ENCODE peak calls at places on chromosomes 11 and 22, in nine cellular contexts. K, S, B, T, Z, A, I, X and Y are unnamed samples.

GRCh38 chr22:50169181-50169759 is 1.3 kb upstream of the PANX2 start:
- DNase-seq in K (peak; percentile 24), S (no peak), B (no peak), T (no peak), Z (no peak), A (no peak), I (peak; percentile 78), X (no peak), Y (no peak)

GRCh38 chr22:49377306-49377705 is 450.4 kb downstream of the BRD1 start:
- DNase-seq in K (no peak), S (no peak), B (no peak), T (no peak), Z (peak; percentile 22), A (no peak), I (no peak), X (no peak), Y (no peak)

GRCh38 chr22:32842486-32842885 is 41.0 kb downstream of the TIMP3 start:
- DNase-seq in K (no peak), S (no peak), B (no peak), T (no peak), Z (no peak), A (no peak), I (no peak), X (no peak), Y (no peak)

GRCh38 chr22:43624144-43624998 is 187.7 kb downstream of the EFCAB6 start:
- DNase-seq in K (no peak), S (no peak), B (no peak), T (no peak), Z (no peak), A (no peak), I (no peak), X (peak; percentile 86), Y (no peak)

GRCh38 chr11:6586434-6587359 is 16.7 kb downstream of the RRP8 start:
- DNase-seq in K (no peak), S (no peak), B (no peak), T (peak; percentile 47), Z (no peak), A (peak; percentile 14), I (no peak), X (no peak), Y (peak; percentile 19)

GRCh38 chr11:34223021-34223813 is 117.8 kb downstream of the NAT10 start:
- DNase-seq in K (no peak), S (peak; percentile 35), B (no peak), T (peak; percentile 84), Z (no peak), A (peak; percentile 74), I (no peak), X (peak; percentile 91), Y (no peak)

GRCh38 chr11:92035488-92035887 is 189.1 kb upstream of the FAT3 start:
- DNase-seq in K (no peak), S (no peak), B (no peak), T (no peak), Z (no peak), A (no peak), I (no peak), X (peak; percentile 70), Y (no peak)

GRCh38 chr22:34015642-34016041 is 95.4 kb upstream of the LARGE1 start:
- DNase-seq in K (no peak), S (no peak), B (no peak), T (no peak), Z (no peak), A (no peak), I (no peak), X (no peak), Y (no peak)

GRCh38 chr11:63769044-63769718 is 606 bp upstream of the ZFTA start:
- DNase-seq in K (peak; percentile 47), S (no peak), B (peak; percentile 21), T (peak; percentile 68), Z (no peak), A (peak; percentile 32), I (peak; percentile 84), X (peak; percentile 46), Y (no peak)

GRCh38 chr11:110478410-110478809 is 48.7 kb downstream of the FDX1 start:
- DNase-seq in K (no peak), S (peak; percentile 79), B (no peak), T (peak; percentile 21), Z (no peak), A (no peak), I (no peak), X (no peak), Y (no peak)

GRCh38 chr11:47591764-47592163 is 2.4 kb downstream of the C1QTNF4 start:
- DNase-seq in K (no peak), S (peak; percentile 36), B (no peak), T (no peak), Z (no peak), A (no peak), I (no peak), X (no peak), Y (no peak)

GRCh38 chr22:41619979-41620645 is 731 bp downstream of the DESI1 start:
- DNase-seq in K (peak; percentile 64), S (peak; percentile 79), B (peak; percentile 37), T (peak; percentile 68), Z (peak; percentile 51), A (peak; percentile 60), I (peak; percentile 83), X (peak; percentile 20), Y (peak; percentile 24)

GRCh38 chr22:23095467-23096342 is 25.4 kb downstream of the GNAZ start:
- DNase-seq in K (no peak), S (no peak), B (no peak), T (no peak), Z (no peak), A (no peak), I (no peak), X (no peak), Y (no peak)

GRCh38 chr11:8638300-8638699 is 44.2 kb downstream of the TRIM66 start:
- DNase-seq in K (no peak), S (no peak), B (no peak), T (no peak), Z (no peak), A (no peak), I (no peak), X (no peak), Y (no peak)

DNA sequence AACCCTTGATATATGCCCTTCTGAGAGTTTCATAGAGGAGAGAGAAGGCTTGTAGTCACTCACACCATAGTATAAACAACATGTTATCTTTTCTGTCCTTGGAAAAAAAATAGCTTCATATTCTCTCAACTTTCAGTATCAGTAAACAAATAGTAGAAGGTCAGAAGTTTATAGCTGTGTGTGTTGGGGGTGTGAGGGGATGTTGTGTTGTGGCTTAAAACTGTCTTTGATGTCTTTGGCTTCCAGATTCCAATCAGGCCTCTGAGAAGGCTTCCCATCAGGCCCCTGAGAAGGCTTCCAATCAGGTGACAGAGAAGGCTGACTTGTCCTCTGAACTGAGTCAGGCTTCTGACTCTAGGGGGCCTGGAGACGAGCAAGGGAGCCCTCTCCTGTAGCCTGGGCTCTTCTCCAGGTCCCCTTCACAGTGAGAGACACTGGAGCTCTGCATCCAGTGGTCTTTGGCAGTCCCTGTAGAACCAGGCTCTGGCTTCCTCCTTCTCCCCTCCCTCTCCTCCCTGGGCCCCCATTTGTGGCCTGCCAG is 9.3 kb downstream of the MTFP1 start:
- DNase-seq in K (no peak), S (no peak), B (no peak), T (no peak), Z (no peak), A (no peak), I (no peak), X (no peak), Y (no peak)
- H3K27ac ChIP-seq in K (no peak overlapping the region), S (no peak overlapping the region), B (peak overlapping the region; percentile 58), T (no peak overlapping the region), Z (peak overlapping the region; percentile 60), A (no peak overlapping the region), I (peak overlapping the region; percentile 70), X (no peak overlapping the region), Y (no peak overlapping the region)

GRCh38 chr11:69274531-69275016 is 19.4 kb upstream of the MYEOV start:
- DNase-seq in K (peak; percentile 55), S (no peak), B (no peak), T (peak; percentile 90), Z (peak; percentile 81), A (peak; percentile 90), I (peak; percentile 90), X (peak; percentile 96), Y (no peak)
- H3K27ac ChIP-seq in K (no peak overlapping the region), S (no peak overlapping the region), B (no peak overlapping the region), T (peak overlapping the region; percentile 83), Z (peak overlapping the region; percentile 55), A (peak overlapping the region; percentile 61), I (peak overlapping the region; percentile 23), X (peak overlapping the region; percentile 91), Y (no peak overlapping the region)

DNA sequence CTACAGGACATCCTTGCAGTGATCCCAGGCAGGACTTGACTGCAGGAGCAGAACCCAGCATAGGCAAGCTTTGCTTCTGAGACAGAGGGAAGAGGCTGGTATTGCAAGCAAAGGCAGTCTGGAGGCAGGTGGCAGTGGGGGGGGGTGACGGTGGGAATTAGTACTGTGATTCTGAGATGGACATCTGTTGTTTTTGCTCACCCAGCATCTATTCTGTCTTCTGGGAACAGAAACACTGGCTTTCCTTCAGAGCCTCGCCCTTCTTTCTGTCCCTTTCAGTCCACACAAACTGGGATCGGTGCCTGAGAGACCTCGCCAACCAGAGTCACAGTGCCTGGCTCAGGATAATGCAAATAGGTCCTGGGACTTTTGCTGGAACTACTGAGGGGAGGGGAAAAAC is 31.2 kb upstream of the RASL10A start:
- DNase-seq in K (no peak), S (no peak), B (no peak), T (no peak), Z (peak; percentile 70), A (no peak), I (no peak), X (no peak), Y (peak; percentile 69)
- H3K27ac ChIP-seq in K (no peak overlapping the region), S (no peak overlapping the region), B (no peak overlapping the region), T (no peak overlapping the region), Z (no peak overlapping the region), A (no peak overlapping the region), I (no peak overlapping the region), X (no peak overlapping the region), Y (peak overlapping the region; percentile 64)

GRCh38 chr22:30423959-30424380 is 1.6 kb upstream of the MTFP1 start:
- DNase-seq in K (peak; percentile 99), S (peak; percentile 100), B (peak; percentile 99), T (peak; percentile 100), Z (peak; percentile 99), A (peak; percentile 99), I (peak; percentile 98), X (peak; percentile 98), Y (peak; percentile 98)

GRCh38 chr22:30426395-30427353 is 1.1 kb downstream of the MTFP1 start:
- DNase-seq in K (peak; percentile 88), S (peak; percentile 93), B (peak; percentile 87), T (peak; percentile 90), Z (peak; percentile 92), A (peak; percentile 95), I (peak; percentile 91), X (peak; percentile 89), Y (peak; percentile 66)

GRCh38 chr22:30425616-30426394 is at the start of gene MTFP1:
- DNase-seq in K (peak; percentile 74), S (peak; percentile 95), B (peak; percentile 64), T (peak; percentile 74), Z (peak; percentile 66), A (peak; percentile 74), I (peak; percentile 90), X (peak; percentile 59), Y (peak; percentile 38)

GRCh38 chr22:30424471-30425326 is 869 bp upstream of the MTFP1 start:
- DNase-seq in K (no peak), S (peak; percentile 63), B (no peak), T (peak; percentile 37), Z (no peak), A (peak; percentile 45), I (no peak), X (no peak), Y (no peak)

DNA sequence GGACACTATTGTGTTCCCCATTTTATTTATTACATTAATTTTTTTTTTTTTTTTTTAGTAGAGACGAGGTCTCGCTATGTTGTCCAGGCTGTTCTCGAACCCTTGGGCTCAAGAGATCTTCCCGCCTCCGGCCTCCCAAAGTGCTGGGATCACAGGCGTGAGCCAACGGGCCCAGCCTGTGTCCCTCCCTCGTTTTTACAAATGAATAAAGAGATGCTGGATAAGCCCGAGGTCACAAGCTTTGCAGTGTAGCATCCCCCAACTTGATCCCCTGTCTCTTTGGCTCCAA is 297 bp upstream of the MTFP1 start:
- DNase-seq in K (no peak), S (no peak), B (no peak), T (no peak), Z (no peak), A (no peak), I (no peak), X (no peak), Y (no peak)
- H3K27ac ChIP-seq in K (peak overlapping the region; percentile 95), S (no peak overlapping the region), B (peak overlapping the region; percentile 81), T (peak overlapping the region; percentile 71), Z (peak overlapping the region; percentile 79), A (peak overlapping the region; percentile 94), I (peak overlapping the region; percentile 87), X (peak overlapping the region; percentile 95), Y (no peak overlapping the region)